ENCODE peak calls at places on chromosomes 16 and 17, in four cellular contexts. P, H, U and Z are unnamed samples.

GRCh38 chr17:81403040-81403467 is 7.8 kb downstream of the BAHCC1 start:
- DNase-seq in U (no peak), H (no peak), P (no peak), Z (no peak)

GRCh38 chr16:10168258-10168657 is 14.0 kb downstream of the GRIN2A start:
- DNase-seq in H (no peak), U (no peak), P (no peak), Z (peak)

GRCh38 chr17:70414275-70414674 is 244.9 kb downstream of the KCNJ2 start:
- DNase-seq in U (no peak), H (no peak), P (no peak), Z (no peak)

GRCh38 chr16:67719778-67720144 is 645 bp upstream of the GFOD2 start:
- DNase-seq in H (peak), P (peak), U (no peak), Z (no peak)

GRCh38 chr17:2041561-2042354 is at the start of gene OVCA2:
- DNase-seq in U (peak), P (peak), H (peak), Z (peak)

GRCh38 chr17:17819561-17819995 is 17.2 kb downstream of the SREBF1 start:
- DNase-seq in P (peak), U (peak), H (peak), Z (no peak)

GRCh38 chr16:56589141-56590039 is at the start of gene MT3:
- DNase-seq in U (no peak), P (peak), H (peak), Z (peak)

GRCh38 chr16:58026139-58026704 is 668 bp downstream of the MMP15 start:
- DNase-seq in P (peak), U (peak), H (peak), Z (peak)

GRCh38 chr16:12565423-12565822 is 238.3 kb downstream of the CPPED1 start:
- DNase-seq in P (no peak), H (no peak), U (no peak), Z (no peak)

GRCh38 chr16:74748042-74748709 is 26.4 kb downstream of the FA2H start:
- DNase-seq in U (no peak), P (no peak), H (no peak), Z (no peak)

GRCh38 chr17:64992325-64992802 is 64.2 kb downstream of the GNA13 start:
- DNase-seq in U (no peak), H (no peak), P (peak), Z (peak)

GRCh38 chr16:57732011-57732410 is 3.6 kb upstream of the KATNB1 start:
- DNase-seq in U (no peak), P (no peak), H (no peak), Z (no peak)

GRCh38 chr17:4407851-4408250 is 25.9 kb upstream of the SPNS3 start:
- DNase-seq in H (peak), U (no peak), P (no peak), Z (no peak)

GRCh38 chr17:80008848-80009247 is 26.8 kb downstream of the TBC1D16 start:
- DNase-seq in P (no peak), H (no peak), U (no peak), Z (no peak)

GRCh38 chr16:84597518-84598390 is 20.1 kb downstream of the COTL1 start:
- DNase-seq in U (peak), P (no peak), H (no peak), Z (no peak)

GRCh38 chr16:1830213-1830612 is 3.2 kb downstream of the FAHD1 start:
- DNase-seq in P (no peak), H (peak), U (no peak), Z (no peak)

GRCh38 chr17:47188266-47188665 is 829 bp downstream of the CDC27 start:
- DNase-seq in P (no peak), U (peak), H (no peak), Z (no peak)

GRCh38 chr17:65711671-65712276 is 150.3 kb upstream of the AXIN2 start:
- DNase-seq in P (no peak), H (no peak), U (no peak), Z (no peak)

GRCh38 chr16:74573622-74574021 is 33.3 kb downstream of the GLG1 start:
- DNase-seq in U (no peak), H (no peak), P (no peak), Z (no peak)

GRCh38 chr17:32936894-32937500 is 9.0 kb downstream of the TMEM98 start:
- DNase-seq in P (peak), U (peak), H (peak), Z (peak)

GRCh38 chr17:79749156-79749815 is 18.5 kb downstream of the ENPP7 start:
- DNase-seq in U (no peak), P (no peak), H (no peak), Z (no peak)

GRCh38 chr16:84041881-84042280 is 714 bp downstream of the SLC38A8 start:
- DNase-seq in H (no peak), U (no peak), P (no peak), Z (no peak)

GRCh38 chr17:81241648-81242420 is 2.7 kb downstream of the NDUFAF8 start:
- DNase-seq in U (peak), H (peak), P (peak), Z (peak)

GRCh38 chr17:67491009-67491677 is 114.1 kb downstream of the PITPNC1 start:
- DNase-seq in P (peak), H (peak), U (peak), Z (peak)

GRCh38 chr17:80246726-80247125 is 13.9 kb upstream of the RNF213 start:
- DNase-seq in U (no peak), P (no peak), H (no peak), Z (no peak)

GRCh38 chr16:89701425-89702406 is at the start of gene SPATA2L:
- DNase-seq in U (peak), H (peak), P (peak), Z (peak)

GRCh38 chr16:89697616-89698331 is 3.7 kb downstream of the SPATA2L start:
- DNase-seq in U (no peak), H (no peak), P (peak), Z (no peak)

GRCh38 chr16:89700100-89700648 is 1.3 kb downstream of the SPATA2L start:
- DNase-seq in U (peak), P (peak), H (peak), Z (peak)

GRCh38 chr16:89704281-89704680 is 2.8 kb upstream of the SPATA2L start:
- DNase-seq in H (no peak), U (no peak), P (no peak), Z (no peak)

GRCh38 chr16:89700649-89701424 is 668 bp downstream of the SPATA2L start:
- DNase-seq in H (peak), P (no peak), U (peak), Z (peak)
- TF ChIP-seq POLR2A in H (no peak), P (no peak), U (no peak), Z (no peak)

DNA sequence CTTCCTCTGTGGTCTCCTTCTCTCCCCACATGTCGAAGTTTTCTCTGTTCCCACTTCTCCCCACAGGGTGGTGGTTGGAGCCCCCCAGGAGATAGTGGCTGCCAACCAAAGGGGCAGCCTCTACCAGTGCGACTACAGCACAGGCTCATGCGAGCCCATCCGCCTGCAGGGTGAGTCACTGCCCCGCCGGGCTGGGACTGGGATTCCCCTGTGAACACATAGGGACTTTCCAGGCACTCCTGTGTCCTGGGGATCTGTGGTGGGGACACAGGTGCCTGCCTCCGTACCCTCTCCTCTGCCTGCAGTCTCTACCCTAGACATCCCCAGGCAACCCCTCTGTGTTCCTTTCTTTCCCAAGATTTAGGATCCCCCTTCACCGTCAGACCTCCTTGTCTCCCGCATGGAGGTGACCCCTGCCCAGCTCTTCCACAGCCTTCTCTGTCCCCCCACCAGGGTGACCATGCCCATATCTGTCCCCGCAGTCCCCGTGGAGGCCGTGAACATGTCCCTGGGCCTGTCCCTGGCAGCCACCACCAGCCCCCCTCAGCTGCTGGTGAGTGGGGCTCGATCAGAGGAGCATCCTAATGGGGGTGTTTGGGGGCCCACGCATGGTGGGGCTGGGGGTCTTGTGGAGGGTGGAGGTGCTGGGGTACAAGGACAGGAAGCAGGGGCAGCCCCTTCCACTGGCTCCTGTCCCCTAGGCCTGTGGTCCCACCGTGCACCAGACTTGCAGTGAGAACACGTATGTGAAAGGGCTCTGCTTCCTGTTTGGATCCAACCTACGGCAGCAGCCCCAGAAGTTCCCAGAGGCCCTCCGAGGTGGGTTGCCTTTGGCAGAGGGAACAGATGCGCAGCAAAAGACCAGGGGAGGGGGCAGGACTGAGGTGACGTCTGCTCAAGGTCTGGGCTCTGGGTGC is 5.8 kb downstream of the ITGAM start:
- DNase-seq in H (peak), P (no peak), U (peak), Z (no peak)
- TF ChIP-seq CTCF in H (no peak), P (no peak), U (no peak), Z (no peak)

GRCh38 chr16:4570086-4570485 is 13.9 kb downstream of the C16orf96 start:
- DNase-seq in U (no peak), H (no peak), P (no peak), Z (no peak)

GRCh38 chr16:4574919-4575705 is 19.0 kb downstream of the C16orf96 start:
- DNase-seq in P (no peak), U (no peak), H (peak), Z (no peak)

GRCh38 chr16:4566144-4566543 is 10.0 kb downstream of the C16orf96 start:
- DNase-seq in U (no peak), H (no peak), P (no peak), Z (no peak)

GRCh38 chr16:4572715-4573114 is 16.6 kb downstream of the C16orf96 start:
- DNase-seq in U (no peak), P (peak), H (no peak), Z (no peak)

DNA sequence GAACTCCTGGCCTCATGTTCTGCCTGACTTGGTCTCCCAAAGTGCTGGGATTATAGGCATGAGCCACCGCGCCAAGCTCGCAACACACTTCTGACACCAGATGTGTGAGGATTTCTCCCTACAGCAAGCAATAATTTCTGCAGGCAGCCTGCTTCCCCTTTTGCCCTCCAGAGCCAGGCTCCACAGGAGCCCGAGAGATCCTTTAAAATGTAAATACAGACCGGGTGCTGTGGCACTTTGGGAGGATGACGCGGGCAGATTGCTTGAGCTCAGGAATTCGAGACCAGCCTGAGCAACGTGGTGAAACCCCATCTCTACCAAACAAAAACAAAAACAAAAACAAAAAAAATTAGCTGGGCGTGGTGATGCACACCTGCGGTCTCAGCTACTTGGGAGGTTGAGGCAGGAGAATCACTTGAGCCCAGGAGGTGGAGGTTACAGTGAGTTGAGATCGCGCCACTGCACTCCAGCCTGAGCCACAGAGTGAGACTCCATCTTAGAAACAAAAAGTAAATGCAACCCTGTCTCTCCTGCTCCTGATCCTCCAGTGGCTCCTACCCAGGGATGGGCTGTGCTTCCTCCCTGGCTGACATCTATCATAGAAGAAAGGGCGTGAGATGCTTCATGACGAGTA is 14.7 kb downstream of the C16orf96 start:
- DNase-seq in P (no peak), H (no peak), U (no peak), Z (no peak)
- TF ChIP-seq POLR2A in P (no peak), H (no peak), U (no peak), Z (no peak)

GRCh38 chr17:78488867-78489634 is 88.1 kb downstream of the DNAH17 start:
- DNase-seq in P (no peak), U (no peak), H (no peak), Z (no peak)
- TF ChIP-seq CTCF in P (no peak), U (no peak), H (no peak), Z (no peak)

DNA sequence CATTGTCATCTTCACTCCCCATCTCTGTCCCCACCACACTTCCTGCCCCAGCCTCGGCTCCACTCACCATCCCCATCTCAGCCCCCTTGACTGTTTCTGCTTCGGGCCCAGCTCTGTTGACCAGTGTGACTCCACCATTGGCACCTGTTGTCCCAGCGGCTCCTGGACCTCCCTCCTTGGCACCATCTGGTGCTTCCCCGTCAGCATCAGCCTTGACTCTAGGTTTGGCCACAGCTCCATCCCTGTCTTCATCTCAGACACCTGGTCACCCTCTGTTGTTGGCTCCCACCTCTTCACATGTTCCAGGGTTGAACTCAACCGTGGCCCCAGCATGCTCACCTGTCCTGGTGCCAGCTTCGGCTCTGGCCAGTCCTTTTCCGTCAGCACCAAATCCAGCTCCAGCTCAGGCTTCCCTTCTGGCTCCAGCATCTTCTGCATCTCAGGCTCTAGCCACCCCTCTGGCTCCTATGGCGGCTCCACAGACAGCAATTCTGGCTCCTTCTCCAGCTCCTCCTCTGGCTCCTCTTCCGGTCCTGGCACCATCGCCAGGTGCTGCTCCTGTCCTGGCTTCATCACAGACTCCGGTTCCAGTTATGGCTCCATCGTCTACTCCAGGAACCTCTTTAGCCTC is 24.4 kb upstream of the PHKG2 start:
- DNase-seq in P (no peak), H (no peak), U (no peak), Z (no peak)
- TF ChIP-seq POLR2A in P (no peak), H (no peak), U (no peak), Z (no peak)

GRCh38 chr16:85878407-85878806 is 20.6 kb upstream of the IRF8 start:
- DNase-seq in U (no peak), H (no peak), P (no peak), Z (no peak)

GRCh38 chr16:85879975-85880831 is 18.8 kb upstream of the IRF8 start:
- DNase-seq in U (no peak), P (no peak), H (no peak), Z (no peak)

GRCh38 chr16:85882181-85882810 is 16.7 kb upstream of the IRF8 start:
- DNase-seq in P (peak), H (no peak), U (no peak), Z (no peak)

GRCh38 chr16:85881436-85881835 is 17.5 kb upstream of the IRF8 start:
- DNase-seq in U (no peak), P (no peak), H (no peak), Z (no peak)

DNA sequence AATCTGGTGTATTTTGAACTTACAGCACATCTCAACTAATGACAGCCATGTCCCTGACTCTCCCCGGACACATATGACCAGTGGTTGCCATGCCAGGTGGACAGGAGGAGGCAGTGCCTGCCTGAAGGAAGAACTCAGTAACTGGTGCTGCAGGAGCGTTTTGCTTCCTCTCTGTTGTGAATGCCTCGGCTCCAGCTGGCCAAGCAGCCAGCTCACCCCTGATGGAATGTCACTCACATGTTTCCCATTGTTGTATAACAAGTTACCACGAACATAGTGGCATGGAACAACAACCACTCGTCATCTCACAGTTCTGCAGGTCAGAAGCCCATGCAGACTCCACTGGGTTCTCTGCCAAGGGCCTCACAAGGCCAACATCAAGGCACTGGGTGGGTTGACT is 20.1 kb upstream of the IRF8 start:
- DNase-seq in U (peak), H (no peak), P (no peak), Z (peak)
- TF ChIP-seq CTCF in U (peak), H (no peak), P (no peak), Z (no peak)

GRCh38 chr17:75778861-75779249 is 5.8 kb upstream of the UNK start:
- DNase-seq in P (no peak), H (peak), U (no peak), Z (peak)

GRCh38 chr17:75777243-75777922 is 7.2 kb upstream of the UNK start:
- DNase-seq in P (peak), H (no peak), U (no peak), Z (no peak)

GRCh38 chr17:75774988-75775668 is 9.5 kb upstream of the UNK start:
- DNase-seq in H (peak), P (no peak), U (no peak), Z (no peak)

GRCh38 chr17:75774471-75774987 is 9.5 kb upstream of the GALK1 start:
- DNase-seq in H (peak), U (no peak), P (peak), Z (no peak)

GRCh38 chr17:75776399-75777242 is 8.0 kb upstream of the UNK start:
- DNase-seq in H (peak), P (peak), U (no peak), Z (peak)
- TF ChIP-seq POLR2A in H (no peak), P (no peak), U (peak), Z (no peak)

DNA sequence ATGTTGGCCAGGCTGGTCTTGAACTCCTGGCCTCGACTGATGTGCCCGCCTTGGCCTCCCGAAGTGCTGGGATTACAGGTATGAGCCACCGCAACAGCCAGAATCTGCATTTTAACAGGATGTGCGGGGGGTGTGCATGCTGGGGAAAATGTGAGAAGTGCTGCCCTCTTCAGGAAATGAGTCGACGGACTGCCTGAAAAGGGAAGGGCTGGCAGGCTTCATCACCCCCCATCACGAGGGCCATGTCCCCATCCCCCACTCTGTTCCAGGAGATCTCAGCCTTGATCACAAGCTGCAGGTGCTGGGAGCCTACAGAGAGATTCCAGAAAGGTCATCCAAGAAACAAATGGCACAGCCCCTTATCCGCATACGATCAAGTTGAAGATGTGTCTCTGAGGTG is 195.3 kb upstream of the RPL38 start:
- DNase-seq in P (no peak), H (no peak), U (no peak), Z (peak)
- TF ChIP-seq CTCF in P (no peak), H (no peak), U (no peak), Z (no peak)

DNA sequence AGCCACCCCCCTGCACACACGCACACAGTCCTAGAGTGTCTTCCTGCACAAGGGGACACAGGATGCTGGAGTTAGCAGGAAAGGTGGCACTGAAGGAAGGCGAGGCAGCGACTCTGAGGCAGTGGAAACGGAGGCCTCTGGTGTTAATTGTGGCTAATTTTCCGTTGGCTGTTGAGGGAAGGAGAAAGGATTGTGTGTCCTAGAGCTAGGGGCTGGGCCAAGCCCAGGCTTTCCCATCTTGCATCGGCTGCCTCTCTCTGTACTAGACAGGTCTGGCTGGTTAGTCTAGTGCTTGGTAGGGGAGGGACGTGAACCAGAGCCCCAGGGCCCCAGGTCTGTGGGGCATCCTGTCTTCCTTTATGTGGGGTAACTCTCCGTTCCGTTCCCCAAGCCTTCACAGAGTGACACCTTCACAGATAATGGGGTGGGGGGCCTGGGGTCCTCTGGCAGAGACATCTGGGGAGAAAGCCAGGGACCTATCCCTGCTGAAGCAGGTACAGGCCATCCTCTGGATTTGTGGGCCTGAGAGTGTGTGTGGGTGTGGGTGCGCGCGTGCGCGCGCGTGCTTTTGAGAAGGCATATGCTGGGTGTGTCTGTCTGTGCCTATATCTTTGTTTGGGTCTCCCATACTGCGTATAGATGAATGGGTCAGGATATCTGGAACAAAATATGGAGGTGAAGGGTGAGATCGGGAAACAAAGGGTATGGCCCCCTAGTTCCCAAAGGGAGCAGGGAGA is at the start of gene CHD3:
- DNase-seq in U (no peak), H (peak), P (peak), Z (peak)
- TF ChIP-seq POLR2A in U (no peak), H (no peak), P (no peak), Z (no peak)

GRCh38 chr16:52068447-52069074 is 478.4 kb downstream of the TOX3 start:
- DNase-seq in U (no peak), H (peak), P (peak), Z (peak)
- TF ChIP-seq CTCF in U (no peak), H (peak), P (peak), Z (no peak)